ENCODE peak calls at places on chromosome 4, in eight cellular contexts. One of them, this sample, is unnamed.

GRCh38 chr4:163548481-163549243 is 54.2 kb downstream of the TMA16 start:
- DNase-seq in astrocyte of the spinal cord: peak; percentile 71
- DNase-seq in endothelial cell: peak; percentile 21
- DNase-seq in SK-N-SH: peak; percentile 52
- DNase-seq in left lung: no peak
- DNase-seq in tibial artery: no peak
- DNase-seq in bronchial epithelial cell: peak; percentile 50
- DNase-seq in H9: no peak
- DNase-seq in this sample: peak; percentile 9

GRCh38 chr4:156481845-156482244 is 489.8 kb downstream of the PDGFC start:
- DNase-seq in astrocyte of the spinal cord: no peak
- DNase-seq in endothelial cell: no peak
- DNase-seq in SK-N-SH: no peak
- DNase-seq in left lung: no peak
- DNase-seq in tibial artery: no peak
- DNase-seq in bronchial epithelial cell: no peak
- DNase-seq in H9: no peak
- DNase-seq in this sample: no peak

GRCh38 chr4:6332042-6332668 is 62.5 kb downstream of the WFS1 start:
- DNase-seq in astrocyte of the spinal cord: no peak
- DNase-seq in endothelial cell: peak; percentile 69
- DNase-seq in SK-N-SH: peak; percentile 84
- DNase-seq in left lung: no peak
- DNase-seq in tibial artery: no peak
- DNase-seq in bronchial epithelial cell: no peak
- DNase-seq in H9: peak; percentile 75
- DNase-seq in this sample: peak; percentile 27

GRCh38 chr4:62601737-62602136 is 1401.6 kb downstream of the ADGRL3 start:
- DNase-seq in astrocyte of the spinal cord: no peak
- DNase-seq in endothelial cell: no peak
- DNase-seq in SK-N-SH: no peak
- DNase-seq in left lung: no peak
- DNase-seq in tibial artery: no peak
- DNase-seq in bronchial epithelial cell: no peak
- DNase-seq in H9: no peak
- DNase-seq in this sample: no peak

GRCh38 chr4:165360985-165361678 is 17.7 kb upstream of the CPE start:
- DNase-seq in astrocyte of the spinal cord: no peak
- DNase-seq in endothelial cell: no peak
- DNase-seq in SK-N-SH: no peak
- DNase-seq in left lung: no peak
- DNase-seq in tibial artery: no peak
- DNase-seq in bronchial epithelial cell: no peak
- DNase-seq in H9: no peak
- DNase-seq in this sample: no peak

GRCh38 chr4:1711055-1711905 is 839 bp downstream of the SLBP start:
- DNase-seq in astrocyte of the spinal cord: peak; percentile 44
- DNase-seq in endothelial cell: peak; percentile 44
- DNase-seq in SK-N-SH: no peak
- DNase-seq in left lung: peak; percentile 83
- DNase-seq in tibial artery: peak; percentile 55
- DNase-seq in bronchial epithelial cell: peak; percentile 29
- DNase-seq in H9: peak; percentile 48
- DNase-seq in this sample: peak; percentile 44

GRCh38 chr4:127698789-127699200 is 31.4 kb upstream of the SLC25A31 start:
- DNase-seq in astrocyte of the spinal cord: peak; percentile 85
- DNase-seq in endothelial cell: no peak
- DNase-seq in SK-N-SH: no peak
- DNase-seq in left lung: no peak
- DNase-seq in tibial artery: no peak
- DNase-seq in bronchial epithelial cell: peak; percentile 97
- DNase-seq in H9: no peak
- DNase-seq in this sample: no peak

GRCh38 chr4:150938873-150939499 is 76.1 kb downstream of the LRBA start:
- DNase-seq in astrocyte of the spinal cord: no peak
- DNase-seq in endothelial cell: no peak
- DNase-seq in SK-N-SH: no peak
- DNase-seq in left lung: no peak
- DNase-seq in tibial artery: no peak
- DNase-seq in bronchial epithelial cell: peak; percentile 26
- DNase-seq in H9: no peak
- DNase-seq in this sample: no peak

GRCh38 chr4:122577808-122578781 is 42.8 kb downstream of the IL21 start:
- DNase-seq in astrocyte of the spinal cord: peak; percentile 41
- DNase-seq in endothelial cell: peak; percentile 60
- DNase-seq in SK-N-SH: peak; percentile 50
- DNase-seq in left lung: no peak
- DNase-seq in tibial artery: no peak
- DNase-seq in bronchial epithelial cell: peak; percentile 48
- DNase-seq in H9: no peak
- DNase-seq in this sample: peak; percentile 84

GRCh38 chr4:151960449-151961246 is 199.8 kb upstream of the GATB start:
- DNase-seq in astrocyte of the spinal cord: no peak
- DNase-seq in endothelial cell: no peak
- DNase-seq in SK-N-SH: no peak
- DNase-seq in left lung: no peak
- DNase-seq in tibial artery: no peak
- DNase-seq in bronchial epithelial cell: no peak
- DNase-seq in H9: no peak
- DNase-seq in this sample: no peak

GRCh38 chr4:26583865-26584652 is at the start of gene TBC1D19:
- DNase-seq in astrocyte of the spinal cord: peak; percentile 91
- DNase-seq in endothelial cell: peak; percentile 79
- DNase-seq in SK-N-SH: peak; percentile 86
- DNase-seq in left lung: peak; percentile 89
- DNase-seq in tibial artery: peak; percentile 88
- DNase-seq in bronchial epithelial cell: peak; percentile 72
- DNase-seq in H9: peak; percentile 91
- DNase-seq in this sample: peak; percentile 91
- TF ChIP-seq CTCF in astrocyte of the spinal cord: no peak
- TF ChIP-seq CTCF in endothelial cell: no peak
- TF ChIP-seq CTCF in SK-N-SH: peak; percentile 7
- TF ChIP-seq CTCF in left lung: no peak
- TF ChIP-seq CTCF in tibial artery: no peak
- TF ChIP-seq CTCF in bronchial epithelial cell: no peak
- TF ChIP-seq CTCF in H9: peak; percentile 8
- TF ChIP-seq CTCF in this sample: no peak

DNA sequence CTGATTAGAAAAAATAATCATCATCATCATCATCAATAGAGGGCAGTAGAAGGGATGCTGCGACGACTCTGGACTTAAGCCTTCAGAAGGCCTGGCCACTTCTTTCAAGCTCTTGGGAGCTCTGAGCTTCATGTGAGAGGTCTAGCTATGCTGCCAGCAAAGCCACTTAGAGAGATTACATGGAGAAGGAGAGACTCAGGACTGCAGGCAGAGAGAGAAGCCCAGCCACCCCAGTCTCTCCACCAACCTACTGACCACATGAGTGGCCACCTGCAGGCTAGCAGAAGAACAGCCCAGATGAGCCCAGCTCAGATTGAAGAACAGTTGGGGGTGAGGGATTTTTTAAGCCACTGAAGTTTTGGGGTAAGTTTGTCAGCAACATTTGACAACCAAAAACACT is 17.1 kb upstream of the TMEM150C start:
- DNase-seq in astrocyte of the spinal cord: no peak
- DNase-seq in endothelial cell: no peak
- DNase-seq in SK-N-SH: no peak
- DNase-seq in left lung: no peak
- DNase-seq in tibial artery: no peak
- DNase-seq in bronchial epithelial cell: no peak
- DNase-seq in H9: no peak
- DNase-seq in this sample: no peak
- TF ChIP-seq CTCF in astrocyte of the spinal cord: peak; percentile 36
- TF ChIP-seq CTCF in endothelial cell: peak; percentile 35
- TF ChIP-seq CTCF in SK-N-SH: peak; percentile 25
- TF ChIP-seq CTCF in left lung: no peak
- TF ChIP-seq CTCF in tibial artery: no peak
- TF ChIP-seq CTCF in bronchial epithelial cell: peak; percentile 15
- TF ChIP-seq CTCF in H9: peak; percentile 58
- TF ChIP-seq CTCF in this sample: no peak

GRCh38 chr4:147596377-147596776 is 20.8 kb upstream of the TMEM184C start:
- DNase-seq in astrocyte of the spinal cord: peak; percentile 32
- DNase-seq in endothelial cell: no peak
- DNase-seq in SK-N-SH: no peak
- DNase-seq in left lung: no peak
- DNase-seq in tibial artery: no peak
- DNase-seq in bronchial epithelial cell: peak; percentile 75
- DNase-seq in H9: no peak
- DNase-seq in this sample: no peak
- TF ChIP-seq CTCF in astrocyte of the spinal cord: peak; percentile 11
- TF ChIP-seq CTCF in endothelial cell: no peak
- TF ChIP-seq CTCF in SK-N-SH: peak; percentile 28
- TF ChIP-seq CTCF in left lung: no peak
- TF ChIP-seq CTCF in tibial artery: no peak
- TF ChIP-seq CTCF in bronchial epithelial cell: no peak
- TF ChIP-seq CTCF in H9: no peak
- TF ChIP-seq CTCF in this sample: no peak

DNA sequence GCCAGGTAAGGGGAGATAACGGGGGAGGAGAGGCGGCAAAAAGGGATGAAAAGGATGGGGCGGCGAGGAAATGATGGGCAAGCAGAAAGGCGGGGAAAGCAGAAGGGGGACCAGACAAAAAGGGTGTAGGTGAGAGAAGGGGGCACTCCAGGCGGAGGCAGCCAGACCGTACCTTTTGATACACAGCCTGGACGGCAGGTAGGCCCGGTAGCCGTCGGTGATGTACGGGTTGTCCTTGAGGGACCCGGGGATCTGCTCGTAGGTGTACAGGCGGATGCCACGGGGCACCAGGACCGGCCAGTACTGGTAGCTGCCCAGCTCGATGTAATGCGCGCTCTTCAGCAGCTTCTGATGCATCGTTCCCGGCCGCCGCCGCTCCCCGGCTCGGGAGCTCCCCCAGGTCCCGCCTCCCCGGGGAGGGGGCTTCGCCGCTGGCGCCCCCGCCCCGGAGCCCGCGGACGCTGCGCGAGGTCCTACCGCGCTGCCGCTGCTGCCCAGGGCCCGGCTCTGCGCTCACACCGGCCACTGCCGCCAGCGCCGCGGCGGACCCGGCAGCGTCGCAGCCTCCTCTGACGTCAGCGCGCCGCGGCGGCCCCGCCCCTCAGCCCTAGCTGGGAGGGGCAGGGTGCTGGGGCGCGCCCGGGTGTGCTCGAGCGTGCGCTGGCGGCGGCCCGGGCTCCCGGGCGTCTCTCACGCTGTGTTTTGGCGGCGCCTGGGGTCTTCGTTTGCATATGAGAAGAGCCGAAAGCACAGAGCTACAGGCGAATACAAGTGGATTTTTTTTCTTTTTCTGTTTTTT is at the start of gene PAQR3:
- DNase-seq in astrocyte of the spinal cord: peak; percentile 79
- DNase-seq in endothelial cell: peak; percentile 89
- DNase-seq in SK-N-SH: peak; percentile 97
- DNase-seq in left lung: peak; percentile 90
- DNase-seq in tibial artery: peak; percentile 84
- DNase-seq in bronchial epithelial cell: peak; percentile 58
- DNase-seq in H9: peak; percentile 86
- DNase-seq in this sample: peak; percentile 85
- TF ChIP-seq CTCF in astrocyte of the spinal cord: no peak
- TF ChIP-seq CTCF in endothelial cell: no peak
- TF ChIP-seq CTCF in SK-N-SH: no peak
- TF ChIP-seq CTCF in left lung: no peak
- TF ChIP-seq CTCF in tibial artery: no peak
- TF ChIP-seq CTCF in bronchial epithelial cell: no peak
- TF ChIP-seq CTCF in H9: no peak
- TF ChIP-seq CTCF in this sample: no peak

DNA sequence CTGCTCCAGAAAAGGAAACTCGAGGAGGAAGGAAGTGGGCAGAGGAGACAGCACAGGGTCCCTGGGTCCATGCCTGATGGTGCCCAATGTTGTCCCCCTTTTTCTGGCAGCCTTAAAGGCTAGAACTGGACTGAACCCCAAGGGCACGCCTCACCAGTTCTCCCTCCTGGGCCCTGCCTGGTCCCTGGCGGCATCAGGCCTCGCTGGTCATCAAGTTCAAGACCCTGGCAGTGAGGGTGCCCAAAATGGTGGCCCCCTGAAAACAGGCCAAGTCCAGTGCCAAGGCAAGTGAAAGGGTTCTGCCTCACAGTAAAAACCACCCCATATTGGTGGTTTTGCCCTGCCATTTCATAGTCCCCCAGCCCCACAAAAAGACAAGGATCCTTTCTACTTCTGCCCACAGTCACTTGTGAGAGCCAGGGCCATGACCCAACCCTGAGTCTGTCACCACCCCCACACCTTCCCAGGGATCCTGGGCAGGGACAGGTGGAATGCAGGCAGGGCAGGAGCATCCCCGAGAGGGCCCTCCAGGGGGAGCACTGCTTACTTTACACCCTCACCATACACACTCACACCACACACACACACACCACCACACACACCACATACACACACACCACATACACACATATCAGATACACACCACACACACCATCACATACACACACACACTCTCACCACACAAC is 107.6 kb downstream of the DCTD start:
- DNase-seq in astrocyte of the spinal cord: no peak
- DNase-seq in endothelial cell: peak; percentile 21
- DNase-seq in SK-N-SH: no peak
- DNase-seq in left lung: no peak
- DNase-seq in tibial artery: no peak
- DNase-seq in bronchial epithelial cell: no peak
- DNase-seq in H9: no peak
- DNase-seq in this sample: peak; percentile 24
- TF ChIP-seq CTCF in astrocyte of the spinal cord: no peak
- TF ChIP-seq CTCF in endothelial cell: no peak
- TF ChIP-seq CTCF in SK-N-SH: no peak
- TF ChIP-seq CTCF in left lung: no peak
- TF ChIP-seq CTCF in tibial artery: no peak
- TF ChIP-seq CTCF in bronchial epithelial cell: peak; percentile 54
- TF ChIP-seq CTCF in H9: peak; percentile 59
- TF ChIP-seq CTCF in this sample: no peak

DNA sequence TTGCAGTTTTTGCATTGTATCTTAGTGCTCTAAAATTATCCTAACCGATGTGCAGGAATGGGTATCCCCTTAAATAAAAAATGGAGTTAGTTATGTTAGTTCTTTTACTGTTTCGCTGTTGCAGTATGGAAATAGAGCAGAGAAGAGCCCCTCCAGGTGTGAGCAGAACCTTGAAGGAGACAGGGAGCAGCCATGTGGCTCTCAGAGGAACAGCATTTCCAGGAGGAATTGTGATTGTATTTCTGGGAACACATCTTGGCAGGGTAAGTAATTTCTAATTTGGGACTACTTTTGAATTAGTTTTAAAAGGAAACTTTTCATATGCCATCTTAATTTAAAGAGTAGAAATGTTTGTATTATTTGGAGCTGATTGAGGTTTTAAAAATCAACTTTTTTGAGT is 5.3 kb upstream of the CCDC158 start:
- DNase-seq in astrocyte of the spinal cord: no peak
- DNase-seq in endothelial cell: no peak
- DNase-seq in SK-N-SH: peak; percentile 15
- DNase-seq in left lung: no peak
- DNase-seq in tibial artery: no peak
- DNase-seq in bronchial epithelial cell: no peak
- DNase-seq in H9: no peak
- DNase-seq in this sample: no peak
- TF ChIP-seq CTCF in astrocyte of the spinal cord: peak; percentile 23
- TF ChIP-seq CTCF in endothelial cell: no peak
- TF ChIP-seq CTCF in SK-N-SH: no peak
- TF ChIP-seq CTCF in left lung: no peak
- TF ChIP-seq CTCF in tibial artery: peak; percentile 13
- TF ChIP-seq CTCF in bronchial epithelial cell: peak; percentile 9
- TF ChIP-seq CTCF in H9: peak; percentile 53
- TF ChIP-seq CTCF in this sample: no peak

GRCh38 chr4:187993827-187994226 is 1.7 kb upstream of the ZFP42 start:
- DNase-seq in astrocyte of the spinal cord: no peak
- DNase-seq in endothelial cell: peak; percentile 34
- DNase-seq in SK-N-SH: no peak
- DNase-seq in left lung: no peak
- DNase-seq in tibial artery: no peak
- DNase-seq in bronchial epithelial cell: no peak
- DNase-seq in H9: peak; percentile 72
- DNase-seq in this sample: peak; percentile 1
- TF ChIP-seq CTCF in astrocyte of the spinal cord: peak; percentile 17
- TF ChIP-seq CTCF in endothelial cell: peak; percentile 57
- TF ChIP-seq CTCF in SK-N-SH: peak; percentile 52
- TF ChIP-seq CTCF in left lung: no peak
- TF ChIP-seq CTCF in tibial artery: no peak
- TF ChIP-seq CTCF in bronchial epithelial cell: no peak
- TF ChIP-seq CTCF in H9: peak; percentile 85
- TF ChIP-seq CTCF in this sample: no peak

This sample was measured in activated CD8-positive, alpha-beta T cell treated with anti-CD3 and anti-CD28 coated beads for 36 hours.